ENCODE peak calls at places on chromosomes 16 and 17, in eight cellular contexts. One of them, this sample, is unnamed.

GRCh38 chr17:81648707-81649085 is 7.6 kb downstream of the PDE6G start:
- DNase-seq in RKO: no peak
- DNase-seq in GM18507: no peak
- DNase-seq in effector memory CD8-positive, alpha-beta T cell: no peak
- DNase-seq in body of pancreas: no peak
- DNase-seq in GM03348: no peak
- DNase-seq in EL: no peak
- DNase-seq in activated naive CD8-positive, alpha-beta T cell treated with anti-CD3 and anti-CD28 coated beads, Interleukin-2, amount 50 U/mL, for 24 hours: no peak
- DNase-seq in this sample: no peak

GRCh38 chr16:67412294-67412693 is 4.0 kb downstream of the ZDHHC1 start:
- DNase-seq in RKO: no peak
- DNase-seq in GM18507: no peak
- DNase-seq in effector memory CD8-positive, alpha-beta T cell: no peak
- DNase-seq in body of pancreas: no peak
- DNase-seq in GM03348: no peak
- DNase-seq in EL: no peak
- DNase-seq in activated naive CD8-positive, alpha-beta T cell treated with anti-CD3 and anti-CD28 coated beads, Interleukin-2, amount 50 U/mL, for 24 hours: no peak
- DNase-seq in this sample: no peak

GRCh38 chr17:77687921-77688320 is 270.6 kb upstream of the TNRC6C start:
- DNase-seq in RKO: no peak
- DNase-seq in GM18507: no peak
- DNase-seq in effector memory CD8-positive, alpha-beta T cell: no peak
- DNase-seq in body of pancreas: no peak
- DNase-seq in GM03348: no peak
- DNase-seq in EL: no peak
- DNase-seq in activated naive CD8-positive, alpha-beta T cell treated with anti-CD3 and anti-CD28 coated beads, Interleukin-2, amount 50 U/mL, for 24 hours: no peak
- DNase-seq in this sample: peak; percentile 4

GRCh38 chr16:83137326-83137770 is 510.6 kb downstream of the CDH13 start:
- DNase-seq in RKO: peak; percentile 2
- DNase-seq in GM18507: no peak
- DNase-seq in effector memory CD8-positive, alpha-beta T cell: peak; percentile 27
- DNase-seq in body of pancreas: no peak
- DNase-seq in GM03348: peak; percentile 47
- DNase-seq in EL: peak; percentile 89
- DNase-seq in activated naive CD8-positive, alpha-beta T cell treated with anti-CD3 and anti-CD28 coated beads, Interleukin-2, amount 50 U/mL, for 24 hours: no peak
- DNase-seq in this sample: no peak

GRCh38 chr17:63075969-63076368 is 109.9 kb downstream of the TANC2 start:
- DNase-seq in RKO: no peak
- DNase-seq in GM18507: no peak
- DNase-seq in effector memory CD8-positive, alpha-beta T cell: no peak
- DNase-seq in body of pancreas: no peak
- DNase-seq in GM03348: no peak
- DNase-seq in EL: no peak
- DNase-seq in activated naive CD8-positive, alpha-beta T cell treated with anti-CD3 and anti-CD28 coated beads, Interleukin-2, amount 50 U/mL, for 24 hours: no peak
- DNase-seq in this sample: no peak

GRCh38 chr17:61384384-61385090 is 15.1 kb upstream of the TBX2 start:
- DNase-seq in RKO: no peak
- DNase-seq in GM18507: no peak
- DNase-seq in effector memory CD8-positive, alpha-beta T cell: no peak
- DNase-seq in body of pancreas: no peak
- DNase-seq in GM03348: no peak
- DNase-seq in EL: no peak
- DNase-seq in activated naive CD8-positive, alpha-beta T cell treated with anti-CD3 and anti-CD28 coated beads, Interleukin-2, amount 50 U/mL, for 24 hours: no peak
- DNase-seq in this sample: no peak

GRCh38 chr16:11328172-11329079 is 16.8 kb upstream of the RMI2 start:
- DNase-seq in RKO: peak; percentile 67
- DNase-seq in GM18507: peak; percentile 75
- DNase-seq in effector memory CD8-positive, alpha-beta T cell: peak; percentile 34
- DNase-seq in body of pancreas: peak; percentile 23
- DNase-seq in GM03348: peak; percentile 90
- DNase-seq in EL: peak; percentile 93
- DNase-seq in activated naive CD8-positive, alpha-beta T cell treated with anti-CD3 and anti-CD28 coated beads, Interleukin-2, amount 50 U/mL, for 24 hours: peak; percentile 61
- DNase-seq in this sample: no peak

GRCh38 chr17:66411498-66411897 is 109.1 kb downstream of the PRKCA start:
- DNase-seq in RKO: no peak
- DNase-seq in GM18507: no peak
- DNase-seq in effector memory CD8-positive, alpha-beta T cell: no peak
- DNase-seq in body of pancreas: no peak
- DNase-seq in GM03348: no peak
- DNase-seq in EL: no peak
- DNase-seq in activated naive CD8-positive, alpha-beta T cell treated with anti-CD3 and anti-CD28 coated beads, Interleukin-2, amount 50 U/mL, for 24 hours: no peak
- DNase-seq in this sample: no peak

GRCh38 chr17:46020023-46020735 is 21.1 kb downstream of the STH start:
- DNase-seq in RKO: no peak
- DNase-seq in GM18507: no peak
- DNase-seq in effector memory CD8-positive, alpha-beta T cell: peak; percentile 72
- DNase-seq in body of pancreas: no peak
- DNase-seq in GM03348: no peak
- DNase-seq in EL: no peak
- DNase-seq in activated naive CD8-positive, alpha-beta T cell treated with anti-CD3 and anti-CD28 coated beads, Interleukin-2, amount 50 U/mL, for 24 hours: peak; percentile 42
- DNase-seq in this sample: no peak

GRCh38 chr16:63337264-63337663 is 1301.0 kb upstream of the CDH8 start:
- DNase-seq in RKO: no peak
- DNase-seq in GM18507: no peak
- DNase-seq in effector memory CD8-positive, alpha-beta T cell: no peak
- DNase-seq in body of pancreas: no peak
- DNase-seq in GM03348: no peak
- DNase-seq in EL: no peak
- DNase-seq in activated naive CD8-positive, alpha-beta T cell treated with anti-CD3 and anti-CD28 coated beads, Interleukin-2, amount 50 U/mL, for 24 hours: no peak
- DNase-seq in this sample: no peak

This sample was measured in WERI-Rb-1.